ENCODE peak calls at places on chromosomes 2 and 18, in ten cellular contexts. Z is transverse colon, G is uterus, R is body of pancreas, D is tibial nerve, V is sigmoid colon, O is breast epithelium, M is IMR-90, K is H1, L is heart left ventricle. B is an unnamed sample.

GRCh38 chr2:118732432-118732831 is 115.0 kb downstream of the EN1 start:
- DNase-seq in Z (no peak), G (no peak), R (no peak), D (no peak), V (no peak), O (no peak), M (no peak), K (no peak), L (no peak), B (no peak)

GRCh38 chr2:28986429-28986828 is 5.3 kb downstream of the TOGARAM2 start:
- DNase-seq in Z (no peak), G (no peak), R (no peak), D (no peak), V (peak), O (no peak), M (no peak), K (no peak), L (no peak), B (no peak)

GRCh38 chr2:84901593-84902120 is 3.8 kb upstream of the TMSB10 start:
- DNase-seq in Z (no peak), G (no peak), R (no peak), D (no peak), V (no peak), O (no peak), M (peak), K (no peak), L (no peak), B (no peak)

GRCh38 chr2:72140621-72140960 is 7.1 kb downstream of the CYP26B1 start:
- DNase-seq in Z (no peak), G (peak), R (no peak), D (no peak), V (no peak), O (no peak), M (no peak), K (no peak), L (no peak), B (no peak)

GRCh38 chr18:46104128-46104911 is at the start of gene HAUS1:
- DNase-seq in Z (peak), G (peak), R (peak), D (peak), V (peak), O (peak), M (peak), K (peak), L (peak), B (peak)

GRCh38 chr18:49994410-49994809 is 181.1 kb upstream of the ACAA2 start:
- DNase-seq in Z (no peak), G (no peak), R (peak), D (no peak), V (no peak), O (no peak), M (no peak), K (no peak), L (no peak), B (no peak)

GRCh38 chr2:152755029-152755428 is 36.6 kb downstream of the ARL6IP6 start:
- DNase-seq in Z (no peak), G (no peak), R (peak), D (no peak), V (no peak), O (no peak), M (no peak), K (peak), L (no peak), B (peak)

GRCh38 chr2:22355816-22356433 is 1029.1 kb upstream of the KLHL29 start:
- DNase-seq in Z (peak), G (peak), R (peak), D (peak), V (peak), O (peak), M (peak), K (no peak), L (peak), B (peak)

GRCh38 chr18:79677840-79678239 is 1.8 kb upstream of the CTDP1 start:
- DNase-seq in Z (no peak), G (no peak), R (no peak), D (no peak), V (no peak), O (no peak), M (no peak), K (no peak), L (no peak), B (no peak)

GRCh38 chr2:15943378-15943851 is 3.1 kb downstream of the MYCN start:
- DNase-seq in Z (peak), G (no peak), R (no peak), D (no peak), V (no peak), O (no peak), M (no peak), K (no peak), L (no peak), B (peak)

GRCh38 chr2:235445116-235445515 is 48.7 kb upstream of the AGAP1 start:
- DNase-seq in Z (no peak), G (no peak), R (no peak), D (no peak), V (no peak), O (no peak), M (no peak), K (no peak), L (no peak), B (no peak)

GRCh38 chr2:19949071-19949470 is 40.8 kb downstream of the WDR35 start:
- DNase-seq in Z (no peak), G (no peak), R (no peak), D (no peak), V (no peak), O (no peak), M (peak), K (no peak), L (no peak), B (no peak)

GRCh38 chr2:95354925-95355324 is 47.6 kb upstream of the FAHD2A start:
- DNase-seq in Z (no peak), G (no peak), R (no peak), D (no peak), V (peak), O (no peak), M (no peak), K (no peak), L (no peak), B (peak)

GRCh38 chr18:38497281-38497680 is 931.7 kb upstream of the CELF4 start:
- DNase-seq in Z (no peak), G (no peak), R (no peak), D (no peak), V (no peak), O (no peak), M (no peak), K (no peak), L (no peak), B (no peak)

GRCh38 chr18:62827397-62827796 is 112.1 kb downstream of the PHLPP1 start:
- DNase-seq in Z (no peak), G (no peak), R (no peak), D (no peak), V (no peak), O (no peak), M (no peak), K (no peak), L (no peak), B (no peak)

GRCh38 chr2:205975082-205975949 is 110.7 kb downstream of the INO80D start:
- DNase-seq in Z (peak), G (no peak), R (peak), D (no peak), V (no peak), O (no peak), M (no peak), K (no peak), L (no peak), B (no peak)

GRCh38 chr2:128250409-128251025 is 68.2 kb downstream of the HS6ST1 start:
- DNase-seq in Z (no peak), G (no peak), R (no peak), D (no peak), V (no peak), O (no peak), M (no peak), K (no peak), L (no peak), B (no peak)

GRCh38 chr18:48228301-48228715 is 180.9 kb downstream of the ZBTB7C start:
- DNase-seq in Z (peak), G (peak), R (peak), D (peak), V (peak), O (peak), M (no peak), K (no peak), L (peak), B (peak)

GRCh38 chr18:21900594-21901352 is 160.2 kb downstream of the MIB1 start:
- DNase-seq in Z (peak), G (no peak), R (no peak), D (no peak), V (no peak), O (no peak), M (no peak), K (no peak), L (no peak), B (no peak)

GRCh38 chr2:56465491-56465890 is 281.7 kb downstream of the CCDC85A start:
- DNase-seq in Z (no peak), G (no peak), R (no peak), D (no peak), V (no peak), O (no peak), M (no peak), K (no peak), L (no peak), B (no peak)

GRCh38 chr2:150485871-150486538 is 1.5 kb downstream of the RND3 start:
- DNase-seq in Z (peak), G (peak), R (peak), D (peak), V (peak), O (peak), M (peak), K (no peak), L (peak), B (peak)

GRCh38 chr2:219058541-219059374 is 2.0 kb downstream of the IHH start:
- DNase-seq in Z (peak), G (no peak), R (peak), D (no peak), V (no peak), O (no peak), M (no peak), K (no peak), L (peak), B (peak)
- TF ChIP-seq POLR2A in Z (peak), G (no peak), R (no peak), D (no peak), V (no peak), O (no peak), M (no peak), K (no peak), L (no peak), B (no peak)

GRCh38 chr2:223051580-223052375 is at the start of gene KCNE4:
- DNase-seq in Z (peak), G (peak), R (peak), D (peak), V (peak), O (no peak), M (peak), K (no peak), L (no peak), B (peak)
- TF ChIP-seq POLR2A in Z (peak), G (peak), R (peak), D (no peak), V (peak), O (peak), M (peak), K (no peak), L (peak), B (peak)

GRCh38 chr2:214809751-214810564 is 475 bp upstream of the BARD1 start:
- DNase-seq in Z (peak), G (peak), R (peak), D (peak), V (peak), O (peak), M (peak), K (peak), L (peak), B (peak)
- TF ChIP-seq POLR2A in Z (no peak), G (peak), R (peak), D (no peak), V (no peak), O (no peak), M (no peak), K (peak), L (peak), B (peak)

GRCh38 chr2:240997856-240998705 is at the start of gene SNED1:
- DNase-seq in Z (peak), G (peak), R (peak), D (peak), V (peak), O (peak), M (peak), K (no peak), L (peak), B (peak)
- TF ChIP-seq POLR2A in Z (no peak), G (peak), R (peak), D (no peak), V (no peak), O (peak), M (no peak), K (no peak), L (peak), B (peak)

DNA sequence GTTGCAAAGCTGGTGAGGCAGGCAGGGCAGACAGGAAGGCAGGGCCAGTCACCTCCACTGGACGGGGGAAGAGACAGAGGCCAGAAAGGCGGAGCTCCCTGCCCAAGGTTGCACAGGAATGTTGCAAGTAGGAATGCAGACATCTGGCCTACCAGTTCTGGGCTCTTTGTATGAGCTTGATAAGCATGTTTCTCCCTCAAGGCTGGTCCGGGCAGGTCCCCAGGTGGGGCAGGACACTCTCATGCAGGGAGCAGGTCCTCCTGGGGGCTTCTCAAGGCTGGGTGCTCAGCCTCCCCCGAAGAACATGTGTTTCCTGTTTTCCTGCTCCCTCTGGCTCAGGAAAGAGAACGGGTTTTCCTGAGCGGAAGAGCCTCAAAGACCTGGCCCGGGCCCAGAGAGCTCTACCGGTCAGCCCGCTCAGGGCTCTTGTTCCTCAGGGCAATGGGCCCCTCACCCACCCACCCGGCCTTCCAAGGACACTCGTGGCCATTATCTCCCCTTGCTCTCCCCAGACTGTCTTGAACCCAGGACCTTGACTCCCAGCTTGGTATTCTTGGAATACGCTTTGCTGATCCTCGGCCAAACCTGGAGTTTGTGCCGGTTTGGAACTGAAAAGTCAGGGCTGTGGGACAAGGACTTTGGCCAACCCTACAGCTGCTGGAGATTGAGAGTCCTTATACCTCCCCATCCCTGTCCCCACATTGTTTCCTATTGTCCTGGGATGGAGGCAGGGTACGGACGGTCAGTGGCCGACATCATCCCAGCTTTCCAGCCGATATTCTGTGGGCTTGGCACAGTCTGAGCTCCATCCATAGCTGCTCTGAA is 87.7 kb upstream of the HAAO start:
- DNase-seq in Z (no peak), G (no peak), R (peak), D (no peak), V (no peak), O (peak), M (no peak), K (no peak), L (peak), B (peak)
- TF ChIP-seq POLR2A in Z (no peak), G (no peak), R (no peak), D (no peak), V (no peak), O (no peak), M (no peak), K (no peak), L (no peak), B (no peak)

B was measured in ovary.